ENCODE peak calls at places on chromosomes 4 and X, in eight cellular contexts. F is left ventricle myocardium inferior, Z is right lobe of liver, O is lower lobe of right lung, Y is osteoblast, U is SK-N-SH, R is transverse colon, X is A549. I is an unnamed sample.

GRCh38 chr4:171594293-171594692 is 218.9 kb upstream of the GALNTL6 start:
- DNase-seq in Y (no peak), R (no peak), Z (no peak), O (no peak), F (no peak), X (no peak), U (no peak), I (no peak)

GRCh38 chrX:122641136-122641535 is 542.9 kb upstream of the GRIA3 start:
- DNase-seq in O (no peak), X (no peak), U (no peak), F (no peak), Y (no peak), Z (no peak), R (no peak), I (no peak)

GRCh38 chr4:123244233-123244632 is 152.4 kb upstream of the SPRY1 start:
- DNase-seq in U (no peak), X (peak; percentile 3), R (peak; percentile 20), F (peak; percentile 61), Y (no peak), O (peak; percentile 69), Z (peak; percentile 23), I (peak; percentile 49)

GRCh38 chrX:12984629-12985303 is 9.9 kb downstream of the TMSB4X start:
- DNase-seq in F (no peak), Y (peak; percentile 38), U (no peak), O (no peak), R (peak; percentile 73), Z (no peak), X (peak; percentile 76), I (no peak)

GRCh38 chrX:114841051-114841450 is 176.4 kb downstream of the IL13RA2 start:
- DNase-seq in F (no peak), U (no peak), Y (no peak), Z (no peak), R (no peak), O (no peak), X (no peak), I (no peak)

GRCh38 chrX:130108647-130109428 is 1.5 kb downstream of the ELF4 start:
- DNase-seq in R (peak; percentile 73), Y (peak; percentile 93), X (peak; percentile 74), F (peak; percentile 39), U (peak; percentile 36), O (peak; percentile 72), Z (no peak), I (peak; percentile 80)

GRCh38 chr4:151048913-151049312 is 33.8 kb upstream of the LRBA start:
- DNase-seq in F (no peak), R (no peak), U (no peak), Z (no peak), X (no peak), Y (no peak), O (no peak), I (no peak)

GRCh38 chr4:22897520-22898108 is 204.9 kb downstream of the GBA3 start:
- DNase-seq in Z (no peak), F (no peak), Y (peak; percentile 43), O (no peak), U (peak; percentile 30), X (peak; percentile 19), R (peak; percentile 35), I (no peak)

GRCh38 chrX:72621619-72622485 is 49.2 kb upstream of the HDAC8 start:
- DNase-seq in Y (no peak), R (no peak), F (no peak), U (no peak), Z (no peak), X (peak; percentile 15), O (no peak), I (no peak)

GRCh38 chr4:23932935-23933334 is 43.1 kb upstream of the PPARGC1A start:
- DNase-seq in U (no peak), R (no peak), Y (no peak), Z (no peak), X (no peak), F (no peak), O (no peak), I (no peak)

GRCh38 chrX:136214551-136214950 is 36.6 kb downstream of the MAP7D3 start:
- DNase-seq in Z (no peak), F (no peak), X (no peak), O (no peak), Y (no peak), R (no peak), U (no peak), I (no peak)

GRCh38 chrX:81120270-81120935 is 81.3 kb downstream of the HMGN5 start:
- DNase-seq in R (no peak), Y (no peak), Z (no peak), O (no peak), U (no peak), X (no peak), F (no peak), I (no peak)

DNA sequence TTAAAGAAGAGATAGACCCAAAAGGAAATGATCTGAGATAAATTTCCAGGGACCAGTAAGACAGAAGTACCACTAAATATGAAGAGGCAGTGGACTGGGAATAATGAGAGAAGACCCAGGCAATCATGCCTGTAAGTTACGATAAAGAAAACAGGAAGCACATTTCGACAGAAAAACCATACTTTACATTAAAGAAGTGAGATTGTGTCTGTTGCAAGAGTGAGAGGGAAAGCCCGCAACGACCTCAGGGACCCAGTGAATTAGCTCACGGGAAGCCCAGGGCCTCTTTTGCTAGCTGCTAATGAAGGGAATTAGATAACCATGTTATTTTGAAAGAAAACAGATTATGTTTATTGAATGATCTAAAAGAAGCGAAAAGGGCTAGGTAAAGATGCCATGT is 28.9 kb upstream of the ACSL1 start:
- DNase-seq in U (peak; percentile 30), Y (no peak), O (peak; percentile 60), X (no peak), F (no peak), R (peak; percentile 14), Z (no peak), I (peak; percentile 59)
- H3K4me1 ChIP-seq in U (peaks cover 8% of the 10 kb centered on the region), Y (no peaks in the 10 kb centered on the region), O (peaks cover 4% of the 10 kb centered on the region), X (no peaks in the 10 kb centered on the region), F (no peaks in the 10 kb centered on the region), R (no peaks in the 10 kb centered on the region), Z (peaks cover 4% of the 10 kb centered on the region), I (peaks cover 85% of the 10 kb centered on the region)

DNA sequence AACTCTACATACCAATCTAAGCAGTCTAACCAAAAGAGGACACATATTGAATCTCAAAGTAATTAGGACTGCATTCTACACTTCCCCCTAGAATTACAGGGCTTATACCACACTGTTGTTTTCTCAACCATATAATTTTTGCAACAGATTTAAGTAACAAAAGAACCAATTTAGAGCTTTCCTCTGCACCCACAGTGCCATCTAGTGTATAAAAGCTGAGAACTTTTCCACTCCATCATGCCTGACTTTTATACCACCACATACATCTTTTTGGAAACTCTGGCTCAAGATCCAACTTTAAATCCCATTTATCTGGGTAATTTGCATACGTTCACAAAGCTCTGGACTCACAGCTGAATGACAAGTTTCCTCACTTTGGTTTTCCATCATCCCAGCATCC is 99.5 kb downstream of the EFHC2 start:
- DNase-seq in Y (no peak), X (peak; percentile 35), U (peak; percentile 6), R (no peak), O (no peak), F (no peak), Z (no peak), I (no peak)
- TF ChIP-seq CTCF in Y (peak; percentile 64), X (peak; percentile 54), U (peak; percentile 74), R (peak; percentile 38), O (peak; percentile 31), F (peak; percentile 47), Z (peak; percentile 52), I (peak; percentile 25)

DNA sequence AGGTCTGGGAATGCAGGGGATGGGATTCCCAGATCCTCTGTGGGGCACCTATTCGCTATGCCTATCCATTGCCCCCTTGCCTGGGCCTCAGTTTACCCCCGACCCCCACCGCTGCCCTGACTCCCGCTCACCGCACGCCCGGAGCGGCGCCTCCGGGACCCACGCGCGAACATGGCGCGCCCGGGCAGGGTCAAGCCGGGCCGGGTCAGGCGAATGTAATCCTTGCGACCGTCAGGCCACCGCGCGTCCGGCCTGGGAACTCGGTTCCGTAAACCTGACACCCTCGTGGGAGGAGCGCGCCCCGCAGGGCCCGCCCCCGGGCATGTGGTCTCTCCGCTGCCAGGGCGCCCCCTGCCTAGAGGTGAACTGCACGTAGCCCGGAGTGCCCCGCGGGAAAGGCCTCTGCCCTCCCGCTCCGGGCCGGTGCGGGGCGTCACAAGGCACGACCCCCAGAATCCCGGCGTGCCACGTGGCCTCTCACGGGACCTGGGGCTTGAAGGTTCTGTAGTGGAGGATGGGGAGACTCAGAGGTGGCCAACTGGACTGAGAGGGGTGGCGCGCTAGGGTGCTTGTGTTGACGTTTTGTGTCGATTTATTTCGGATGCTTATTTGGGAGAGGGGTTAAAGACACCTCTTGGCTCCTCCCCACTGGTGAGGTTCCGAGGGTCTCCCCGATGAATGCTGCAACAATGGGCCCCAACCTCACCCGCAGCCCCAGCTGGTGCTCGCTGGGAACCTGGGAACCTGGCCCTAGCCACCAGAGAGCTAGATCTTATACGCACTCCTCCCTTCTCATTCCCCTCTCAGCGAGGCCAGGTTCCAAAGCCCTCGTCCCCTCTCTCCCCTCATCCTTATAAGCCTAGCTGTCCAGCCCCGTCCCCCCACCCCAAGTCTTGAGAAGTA is at the start of gene PRICKLE3:
- DNase-seq in F (peak; percentile 85), Y (no peak), Z (peak; percentile 91), U (no peak), O (peak; percentile 92), X (peak; percentile 84), R (peak; percentile 88), I (peak; percentile 87)
- H3K27ac ChIP-seq in F (peak within 1 kb of the TSS; percentile 88), Y (no peak within 1 kb of the TSS), Z (peak within 1 kb of the TSS; percentile 40), U (no peak within 1 kb of the TSS), O (peak within 1 kb of the TSS; percentile 75), X (peak within 1 kb of the TSS; percentile 84), R (peak within 1 kb of the TSS; percentile 89), I (peak within 1 kb of the TSS; percentile 70)

GRCh38 chr4:1219553-1219950 is 29.4 kb downstream of the CTBP1 start:
- DNase-seq in U (no peak), F (no peak), Z (no peak), R (no peak), O (no peak), X (no peak), Y (no peak), I (no peak)

GRCh38 chr4:1222036-1222789 is 26.7 kb downstream of the CTBP1 start:
- DNase-seq in X (no peak), R (no peak), Y (no peak), Z (no peak), F (no peak), U (no peak), O (no peak), I (no peak)

GRCh38 chr4:1220566-1220965 is 28.4 kb downstream of the CTBP1 start:
- DNase-seq in F (no peak), R (no peak), X (no peak), Z (no peak), Y (no peak), O (no peak), U (no peak), I (no peak)

GRCh38 chr4:1222938-1223690 is 25.8 kb downstream of the CTBP1 start:
- DNase-seq in O (no peak), Z (no peak), U (no peak), Y (no peak), F (no peak), X (no peak), R (no peak), I (no peak)

DNA sequence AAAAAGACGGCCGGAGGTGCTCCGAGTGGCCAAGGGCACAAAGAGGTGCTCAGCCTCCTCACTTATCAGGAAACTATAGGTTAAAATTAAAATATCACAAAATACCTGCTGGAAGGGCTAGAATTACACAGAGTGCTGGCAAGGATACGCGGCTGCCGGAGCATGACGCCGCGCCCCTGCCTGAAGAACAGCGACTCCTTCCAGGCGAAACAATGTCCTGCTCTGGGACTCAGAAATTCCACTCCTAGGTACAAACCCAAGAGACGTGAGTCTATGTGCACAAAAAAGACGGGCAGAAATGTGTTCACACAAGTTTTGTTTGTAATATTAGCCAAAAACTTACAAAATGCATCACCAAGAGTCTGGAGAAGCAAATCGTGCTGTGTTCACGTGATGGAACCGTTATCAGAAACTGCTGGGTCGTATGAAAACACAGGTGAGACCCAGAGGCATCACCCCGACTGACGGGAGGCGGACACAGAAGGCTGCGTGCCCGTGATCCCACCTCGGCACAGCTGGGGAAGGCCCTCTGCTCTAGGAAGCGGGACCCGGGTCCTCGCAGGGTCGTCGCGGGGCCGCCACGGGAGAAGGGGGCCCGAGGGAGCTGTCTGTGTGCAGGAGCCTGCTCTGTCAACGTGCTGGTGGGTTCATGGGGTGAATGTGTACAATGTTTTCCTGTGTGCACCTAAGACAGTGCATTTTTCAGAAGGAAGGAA is 27.6 kb downstream of the CTBP1 start:
- DNase-seq in F (no peak), O (no peak), Z (no peak), X (no peak), Y (no peak), R (no peak), U (no peak), I (no peak)
- H3K4me1 ChIP-seq in F (peaks cover 28% of the 10 kb centered on the region), O (peaks cover 34% of the 10 kb centered on the region), Z (no peaks in the 10 kb centered on the region), X (no peaks in the 10 kb centered on the region), Y (no peaks in the 10 kb centered on the region), R (peaks cover 7% of the 10 kb centered on the region), U (no peaks in the 10 kb centered on the region), I (peaks cover 33% of the 10 kb centered on the region)